ENCODE peak calls at places on chromosomes 3 and 15, in four cellular contexts. W is SK-N-SH, I is K562, R is GM12878. A is an unnamed sample.

GRCh38 chr3:138404121-138404520 is 30.3 kb upstream of the ESYT3 start:
- DNase-seq in W (no peak), I (no peak), R (no peak), A (no peak)

GRCh38 chr3:149273096-149273751 is 51.6 kb upstream of the CP start:
- DNase-seq in W (peak), I (peak), R (peak), A (peak)

GRCh38 chr3:5213574-5213966 is 26.1 kb downstream of the EDEM1 start:
- DNase-seq in W (no peak), I (no peak), R (no peak), A (no peak)

GRCh38 chr3:165201964-165202363 is 5.8 kb upstream of the SLITRK3 start:
- DNase-seq in W (no peak), I (no peak), R (no peak), A (no peak)

GRCh38 chr3:185822221-185822956 is 2.5 kb downstream of the IGF2BP2 start:
- DNase-seq in W (no peak), I (no peak), R (no peak), A (peak)

GRCh38 chr3:42061711-42062408 is 29.3 kb upstream of the TRAK1 start:
- DNase-seq in W (no peak), I (no peak), R (no peak), A (no peak)

GRCh38 chr15:66362776-66363175 is 6.3 kb upstream of the TIPIN start:
- DNase-seq in W (no peak), I (no peak), R (no peak), A (no peak)

GRCh38 chr3:152060701-152061100 is 187.3 kb downstream of the SUCNR1 start:
- DNase-seq in W (no peak), I (no peak), R (no peak), A (no peak)

GRCh38 chr15:77659350-77660321 is 26.9 kb upstream of the LINGO1 start:
- DNase-seq in W (peak), I (peak), R (no peak), A (peak)

GRCh38 chr3:9402410-9403228 is 5.2 kb downstream of the SETD5 start:
- DNase-seq in W (peak), I (peak), R (no peak), A (peak)
- TF ChIP-seq NFIC in W (no peak), I (no peak), R (no peak), A (no peak)

DNA sequence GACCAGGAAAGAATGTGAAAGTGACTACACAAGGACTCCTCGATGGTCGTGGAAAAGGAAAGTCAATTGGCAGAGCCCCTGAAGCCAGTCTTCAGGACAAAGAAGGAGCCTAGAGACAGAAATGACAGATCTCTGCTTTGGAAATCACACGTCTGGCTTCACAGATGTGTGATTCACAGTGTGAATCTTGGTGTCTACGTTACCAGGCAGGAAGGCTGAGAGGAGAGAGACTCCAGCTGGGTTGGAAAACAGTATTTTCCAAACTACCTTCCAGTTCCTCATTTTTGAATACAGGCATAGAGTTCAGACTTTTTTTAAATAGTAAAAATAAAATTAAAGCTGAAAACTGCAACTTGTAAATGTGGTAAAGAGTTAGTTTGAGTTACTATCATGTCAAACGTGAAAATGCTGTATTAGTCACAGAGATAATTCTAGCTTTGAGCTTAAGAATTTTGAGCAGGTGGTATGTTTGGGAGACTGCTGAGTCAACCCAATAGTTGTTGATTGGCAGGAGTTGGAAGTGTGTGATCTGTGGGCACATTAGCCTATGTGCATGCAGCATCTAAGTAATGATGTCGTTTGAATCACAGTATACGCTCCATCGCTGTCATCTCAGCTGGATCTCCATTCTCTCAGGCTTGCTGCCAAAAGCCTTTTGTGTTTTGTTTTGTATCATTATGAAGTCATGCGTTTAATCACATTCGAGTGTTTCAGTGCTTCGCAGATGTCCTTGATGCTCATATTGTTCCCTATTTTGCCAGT is 6.0 kb downstream of the CCR2 start:
- DNase-seq in W (no peak), I (no peak), R (peak), A (no peak)
- TF ChIP-seq NFIC in W (no peak), I (no peak), R (peak), A (no peak)

DNA sequence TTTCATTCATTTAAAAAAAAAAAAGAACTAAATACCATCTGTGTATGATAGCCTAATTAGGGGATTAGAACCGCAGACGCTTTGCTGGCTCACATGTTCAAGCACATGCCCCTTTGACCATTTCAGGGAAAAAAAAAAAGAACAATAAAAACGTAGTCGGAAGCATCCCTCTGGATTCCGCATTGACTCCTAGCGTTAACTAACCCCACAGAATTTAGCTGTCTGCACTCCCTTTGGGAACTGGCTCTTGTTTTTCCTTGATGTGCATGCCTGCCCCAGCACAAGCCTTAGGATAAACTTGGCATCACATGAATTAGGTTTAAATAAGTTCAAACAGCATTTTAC is 888.3 kb downstream of the ROBO1 start:
- DNase-seq in W (no peak), I (no peak), R (no peak), A (no peak)
- TF ChIP-seq NFIC in W (no peak), I (no peak), R (no peak), A (no peak)

GRCh38 chr3:195103623-195104022 is 167.3 kb downstream of the XXYLT1 start:
- DNase-seq in W (no peak), I (no peak), R (no peak), A (no peak)

GRCh38 chr3:195104340-195104739 is 166.6 kb downstream of the XXYLT1 start:
- DNase-seq in W (no peak), I (no peak), R (no peak), A (no peak)

GRCh38 chr3:195106418-195106906 is 164.5 kb downstream of the XXYLT1 start:
- DNase-seq in W (peak), I (peak), R (no peak), A (no peak)

GRCh38 chr3:195105841-195106417 is 165.0 kb downstream of the XXYLT1 start:
- DNase-seq in W (no peak), I (no peak), R (no peak), A (no peak)

DNA sequence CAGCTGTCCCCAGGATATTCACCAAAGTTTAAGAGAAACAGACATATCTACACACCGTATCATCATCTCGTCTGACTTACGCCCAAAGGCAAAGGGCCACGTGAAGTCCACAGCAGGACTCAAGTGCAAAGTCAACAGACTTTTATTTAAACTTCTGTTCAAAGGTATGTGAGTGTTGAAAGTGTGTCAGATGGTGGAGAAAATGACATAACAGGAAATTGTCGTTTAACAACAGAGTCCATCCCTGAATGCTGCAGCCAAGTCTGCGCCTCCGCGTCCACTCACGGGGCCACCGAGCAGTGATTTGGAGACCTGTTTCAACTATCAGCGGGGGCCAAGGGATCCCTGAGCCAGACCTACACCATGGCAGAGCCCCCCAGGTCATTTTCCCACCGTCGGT is 165.6 kb downstream of the XXYLT1 start:
- DNase-seq in W (no peak), I (no peak), R (no peak), A (peak)
- TF ChIP-seq NFIC in W (no peak), I (no peak), R (no peak), A (peak)

GRCh38 chr3:115330406-115330805 is 183.3 kb upstream of the ZBTB20 start:
- DNase-seq in W (no peak), I (no peak), R (no peak), A (no peak)
- TF ChIP-seq NFIC in W (peak), I (no peak), R (no peak), A (no peak)

DNA sequence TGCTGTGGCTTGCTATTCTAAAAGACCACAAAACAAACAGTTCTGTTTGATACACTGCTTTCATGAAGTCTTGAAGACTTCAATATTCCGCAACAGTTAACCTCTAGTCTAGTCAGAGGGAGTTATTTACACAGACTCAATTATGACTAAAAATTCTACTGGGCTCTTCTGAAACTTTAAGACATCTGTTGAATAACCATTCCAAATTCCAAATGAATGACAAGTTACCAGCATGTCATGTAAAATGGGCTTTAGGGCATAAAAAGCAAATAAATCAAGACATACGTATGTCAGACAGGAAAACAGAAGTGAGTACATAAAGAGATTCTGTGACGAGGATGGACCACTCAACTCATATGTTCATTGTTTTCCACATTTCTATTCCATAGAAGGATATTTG is 93.9 kb downstream of the PLOD2 start:
- DNase-seq in W (no peak), I (no peak), R (no peak), A (no peak)
- TF ChIP-seq NFIC in W (no peak), I (no peak), R (no peak), A (no peak)

GRCh38 chr15:92068121-92068520 is 214.6 kb downstream of the SLCO3A1 start:
- DNase-seq in W (no peak), I (no peak), R (peak), A (no peak)

GRCh38 chr15:92071030-92071644 is 217.6 kb downstream of the SLCO3A1 start:
- DNase-seq in W (no peak), I (no peak), R (no peak), A (no peak)

GRCh38 chr15:92074161-92074560 is 220.7 kb downstream of the SLCO3A1 start:
- DNase-seq in W (no peak), I (no peak), R (no peak), A (no peak)

GRCh38 chr15:92073044-92073785 is 219.7 kb downstream of the SLCO3A1 start:
- DNase-seq in W (no peak), I (no peak), R (no peak), A (no peak)

GRCh38 chr15:92069308-92070244 is 216.1 kb downstream of the SLCO3A1 start:
- DNase-seq in W (no peak), I (no peak), R (peak), A (no peak)
- TF ChIP-seq NFIC in W (peak), I (no peak), R (no peak), A (no peak)

DNA sequence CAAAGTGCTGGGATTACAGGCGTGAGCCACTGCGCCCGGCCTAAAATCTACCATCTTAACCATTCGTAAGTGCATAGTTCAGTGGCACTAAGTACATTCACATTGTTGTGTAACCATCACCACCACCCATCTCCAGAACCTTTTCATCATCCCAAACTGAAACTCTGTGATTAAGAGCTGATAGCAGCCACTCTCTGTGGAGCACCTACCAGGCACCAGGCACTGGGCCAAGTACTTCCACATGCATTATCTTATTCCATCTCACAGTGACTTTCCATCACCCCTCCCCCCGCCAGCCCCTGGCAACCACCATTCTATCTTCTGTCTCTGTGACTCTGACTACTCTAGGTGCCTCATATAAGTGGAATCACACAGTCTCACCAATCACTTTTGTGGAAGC is 2.3 kb upstream of the INSYN1 start:
- DNase-seq in W (peak), I (no peak), R (no peak), A (no peak)
- TF ChIP-seq NFIC in W (peak), I (peak), R (no peak), A (no peak)

DNA sequence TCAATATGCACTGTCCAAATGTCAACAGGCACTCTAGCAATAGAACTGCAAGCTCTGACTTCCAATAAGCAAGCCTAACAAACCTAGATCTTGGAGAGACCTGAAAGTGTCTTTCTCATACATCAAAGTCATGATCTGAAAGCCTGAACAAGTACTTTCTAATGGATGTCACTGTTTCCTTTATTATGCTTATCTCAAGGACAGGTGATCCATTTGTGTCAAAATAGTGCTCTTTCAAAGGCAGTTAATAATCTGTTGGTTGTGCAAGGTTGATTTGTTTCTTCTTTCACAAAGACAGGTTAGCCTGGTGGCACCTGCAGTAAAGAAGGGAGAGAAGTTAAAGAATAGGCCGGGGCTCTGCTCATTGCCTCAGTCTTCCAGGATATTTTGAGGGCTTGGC is 146.8 kb downstream of the EPHB1 start:
- DNase-seq in W (no peak), I (no peak), R (no peak), A (no peak)
- TF ChIP-seq NFIC in W (no peak), I (no peak), R (no peak), A (no peak)